ENCODE peak calls at places on chromosomes 16 and 17, in four cellular contexts. R is dorsolateral prefrontal cortex, A is GM06990, Z is OCI-LY7. E is an unnamed sample.

GRCh38 chr17:47615766-47616424 is 33.8 kb upstream of the KPNB1 start:
- DNase-seq in R (no peak), Z (peak), A (no peak), E (no peak)

GRCh38 chr17:72863511-72864175 is 228.8 kb downstream of the SLC39A11 start:
- DNase-seq in A (peak), R (no peak), Z (no peak), E (no peak)

GRCh38 chr17:71412803-71413202 is 708.0 kb upstream of the SOX9 start:
- DNase-seq in Z (peak), R (no peak), A (no peak), E (no peak)

GRCh38 chr16:56935201-56935600 is 3.3 kb downstream of the HERPUD1 start:
- DNase-seq in A (no peak), Z (no peak), R (no peak), E (no peak)

GRCh38 chr17:76208120-76208519 is 32.2 kb downstream of the RNF157 start:
- DNase-seq in R (no peak), A (peak), Z (peak), E (no peak)

GRCh38 chr16:84739349-84740124 is 39.7 kb downstream of the USP10 start:
- DNase-seq in R (no peak), Z (no peak), A (no peak), E (no peak)

GRCh38 chr17:42518755-42519545 is 17.1 kb upstream of the NAGLU start:
- DNase-seq in Z (no peak), R (no peak), A (no peak), E (no peak)

GRCh38 chr16:19696312-19696711 is 21.7 kb downstream of the KNOP1 start:
- DNase-seq in A (no peak), Z (no peak), R (peak), E (no peak)

GRCh38 chr17:2054262-2054739 is 602 bp upstream of the HIC1 start:
- DNase-seq in Z (no peak), A (no peak), R (peak), E (no peak)

GRCh38 chr17:2237521-2237921 is 66.1 kb downstream of the SMG6 start:
- DNase-seq in Z (no peak), A (no peak), R (no peak), E (no peak)

GRCh38 chr16:85402910-85403692 is 210.0 kb upstream of the GSE1 start:
- DNase-seq in Z (no peak), R (peak), A (no peak), E (no peak)

GRCh38 chr17:79633154-79633553 is 22.3 kb upstream of the RBFOX3 start:
- DNase-seq in R (peak), Z (no peak), A (no peak), E (no peak)

GRCh38 chr16:51473091-51473490 is 322.0 kb upstream of the SALL1 start:
- DNase-seq in A (no peak), R (no peak), Z (no peak), E (no peak)

GRCh38 chr16:73337897-73338296 is 290.0 kb upstream of the ZFHX3 start:
- DNase-seq in R (no peak), A (no peak), Z (no peak), E (no peak)

GRCh38 chr16:12290165-12290564 is 313.6 kb downstream of the SNX29 start:
- DNase-seq in A (no peak), Z (peak), R (no peak), E (no peak)

GRCh38 chr16:12293913-12294312 is 317.4 kb downstream of the SNX29 start:
- DNase-seq in R (no peak), A (no peak), Z (no peak), E (no peak)

GRCh38 chr16:12293017-12293618 is 316.6 kb downstream of the SNX29 start:
- DNase-seq in R (no peak), Z (no peak), A (no peak), E (no peak)

GRCh38 chr16:12290868-12291267 is 314.3 kb downstream of the SNX29 start:
- DNase-seq in A (no peak), R (no peak), Z (no peak), E (no peak)

GRCh38 chr16:12291989-12292759 is 315.6 kb downstream of the SNX29 start:
- DNase-seq in R (no peak), A (peak), Z (peak), E (no peak)
- TF ChIP-seq CTCF in R (no peak), A (no peak), Z (no peak), E (no peak)

GRCh38 chr17:69761011-69761410 is 314.0 kb upstream of the KCNJ16 start:
- DNase-seq in Z (no peak), A (no peak), R (no peak), E (no peak)

GRCh38 chr17:69760562-69760961 is 314.5 kb upstream of the KCNJ16 start:
- DNase-seq in R (no peak), A (no peak), Z (no peak), E (no peak)

GRCh38 chr17:69762359-69762758 is 312.7 kb upstream of the KCNJ16 start:
- DNase-seq in A (no peak), Z (no peak), R (no peak), E (no peak)

GRCh38 chr17:69762766-69763165 is 312.3 kb upstream of the KCNJ16 start:
- DNase-seq in Z (no peak), A (no peak), R (no peak), E (no peak)

GRCh38 chr17:69761767-69762321 is 313.2 kb upstream of the KCNJ16 start:
- DNase-seq in A (no peak), Z (no peak), R (no peak), E (no peak)
- H3K4me3 ChIP-seq in A (no peak), Z (no peak), R (no peak), E (no peak)

GRCh38 chr16:88857728-88858339 is 907 bp downstream of the TRAPPC2L start:
- DNase-seq in R (peak), A (peak), Z (peak), E (peak)
- TF ChIP-seq CTCF in R (peak), A (peak), Z (peak), E (peak)

GRCh38 chr16:3950343-3951193 is 70.1 kb upstream of the CREBBP start:
- DNase-seq in A (no peak), Z (no peak), R (no peak), E (no peak)
- H3K4me3 ChIP-seq in A (no peak), Z (no peak), R (peak), E (no peak)

DNA sequence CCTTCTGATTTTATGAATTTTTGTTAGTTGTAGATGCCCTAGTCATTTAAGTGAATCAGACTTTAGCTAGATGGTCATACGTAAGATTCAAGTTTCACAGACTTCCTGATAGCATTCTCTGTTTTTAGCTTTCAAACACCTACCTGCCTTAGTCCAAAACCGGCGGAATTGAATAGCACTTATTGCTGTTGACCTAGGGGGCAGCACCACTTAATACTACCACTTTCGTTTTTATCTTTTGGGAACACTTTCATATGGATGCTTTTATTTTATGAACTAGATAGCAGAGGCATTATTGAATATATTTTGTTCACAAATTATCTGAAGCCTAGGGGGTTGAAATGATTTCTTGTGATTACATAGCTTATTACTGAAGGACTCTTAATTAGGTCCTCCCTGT is 31.5 kb downstream of the TADA2A start:
- DNase-seq in Z (peak), A (no peak), R (no peak), E (no peak)
- TF ChIP-seq CTCF in Z (peak), A (peak), R (no peak), E (no peak)

GRCh38 chr16:89319883-89320716 is 102.6 kb downstream of the ZNF778 start:
- DNase-seq in R (no peak), Z (no peak), A (peak), E (no peak)

GRCh38 chr16:89318430-89318758 is 100.9 kb downstream of the ZNF778 start:
- DNase-seq in A (no peak), Z (no peak), R (no peak), E (no peak)

GRCh38 chr16:89320717-89321501 is 103.4 kb downstream of the ZNF778 start:
- DNase-seq in A (no peak), Z (no peak), R (peak), E (no peak)

GRCh38 chr16:89318871-89319627 is 101.5 kb downstream of the ZNF778 start:
- DNase-seq in Z (no peak), A (no peak), R (no peak), E (no peak)

DNA sequence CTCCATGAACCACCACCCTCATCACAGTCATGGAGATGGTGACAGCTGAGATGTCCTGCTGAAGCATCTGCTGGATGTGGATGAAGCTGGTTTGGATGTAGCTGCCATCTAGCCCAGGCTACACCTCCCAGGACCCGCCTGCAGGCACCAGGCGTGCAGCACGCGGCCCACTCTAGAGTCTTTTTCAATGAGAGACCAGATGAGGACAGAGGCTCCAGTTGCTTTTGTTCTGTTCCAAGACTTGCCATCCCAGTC is 102.1 kb downstream of the ZNF778 start:
- DNase-seq in A (no peak), R (no peak), Z (no peak), E (no peak)
- H3K4me3 ChIP-seq in A (peak), R (no peak), Z (no peak), E (no peak)

DNA sequence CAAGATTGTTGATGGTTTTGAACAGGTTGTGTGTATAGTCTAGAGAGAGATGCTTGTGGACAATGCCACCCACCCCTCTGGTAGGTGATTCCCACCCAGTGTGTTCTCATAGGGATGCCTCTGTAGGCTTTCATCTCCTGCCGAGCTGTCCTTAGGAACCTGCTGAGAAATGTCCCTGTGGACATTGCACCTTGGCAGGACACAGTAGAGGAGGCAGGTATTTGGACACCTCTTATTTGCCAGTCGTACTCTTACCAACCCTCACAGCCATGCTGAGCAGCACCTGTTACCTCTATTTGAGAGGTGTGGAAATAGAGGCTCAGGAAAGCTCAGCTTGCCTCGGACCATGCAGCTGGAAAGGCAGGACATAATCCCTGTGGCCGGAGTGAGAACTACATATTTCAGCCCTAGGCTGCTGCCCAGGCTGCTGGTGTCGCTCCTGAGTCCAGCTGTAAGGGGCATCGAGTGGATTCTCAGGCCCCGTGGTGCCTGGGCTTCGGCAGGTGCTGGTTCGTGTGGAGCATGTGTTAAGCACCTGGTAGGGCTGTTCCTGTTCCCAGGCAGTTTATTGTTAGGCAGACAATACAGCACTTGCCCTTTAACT is 33.3 kb downstream of the EPN2 start:
- DNase-seq in R (no peak), A (no peak), Z (no peak), E (no peak)
- TF ChIP-seq CTCF in R (peak), A (no peak), Z (no peak), E (peak)

GRCh38 chr17:50560185-50560824 is at the start of gene CACNA1G:
- DNase-seq in Z (peak), R (peak), A (peak), E (no peak)
- H3K4me3 ChIP-seq in Z (peak), R (peak), A (peak), E (peak)

DNA sequence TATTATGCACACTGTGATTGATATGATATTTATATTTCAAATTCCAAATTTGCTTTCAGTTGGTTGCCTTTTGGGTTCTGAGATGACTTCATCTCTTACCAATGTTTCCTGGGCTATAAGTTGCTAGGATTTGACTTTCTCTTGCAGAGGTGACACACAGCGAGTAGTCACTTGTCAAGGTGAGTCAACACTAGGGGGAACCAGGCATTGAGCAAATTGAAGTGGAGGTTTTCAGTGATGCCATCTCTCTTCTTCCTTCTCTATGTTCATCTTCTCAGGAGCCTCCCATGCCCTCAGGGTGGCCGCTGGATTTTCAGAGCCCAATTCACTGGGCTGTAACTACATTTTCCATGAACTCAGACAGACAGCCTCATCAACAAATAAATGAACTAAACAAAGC is 6.0 kb upstream of the CPD start:
- DNase-seq in R (no peak), Z (peak), A (no peak), E (no peak)
- TF ChIP-seq CTCF in R (no peak), Z (peak), A (peak), E (peak)